ENCODE peak calls at places on chromosome 4, in six cellular contexts. One of them, this sample, is unnamed.
A peak's percentile ranks its signal among the peaks of the same experiment; 100 is the strongest.

GRCh38 chr4:6469898-6470501 is 2.4 kb downstream of the PPP2R2C start:
- DNase-seq in MM.1S: no peak
- DNase-seq in transverse colon: no peak
- DNase-seq in left lung: no peak
- DNase-seq in lower lobe of right lung: no peak
- DNase-seq in tibial nerve: no peak
- DNase-seq in this sample: no peak

GRCh38 chr4:76578002-76578560 is 143.1 kb downstream of the SHROOM3 start:
- DNase-seq in left lung: no peak
- DNase-seq in MM.1S: no peak
- DNase-seq in transverse colon: no peak
- DNase-seq in lower lobe of right lung: no peak
- DNase-seq in tibial nerve: no peak
- DNase-seq in this sample: no peak

GRCh38 chr4:143700420-143701352 is at the start of gene FREM3:
- DNase-seq in tibial nerve: no peak
- DNase-seq in MM.1S: no peak
- DNase-seq in lower lobe of right lung: no peak
- DNase-seq in left lung: no peak
- DNase-seq in transverse colon: no peak
- DNase-seq in this sample: peak; percentile 84

GRCh38 chr4:54225671-54226398 is 3.3 kb upstream of the PDGFRA start:
- DNase-seq in lower lobe of right lung: no peak
- DNase-seq in transverse colon: no peak
- DNase-seq in left lung: no peak
- DNase-seq in MM.1S: no peak
- DNase-seq in tibial nerve: no peak
- DNase-seq in this sample: peak; percentile 71

GRCh38 chr4:11954093-11954492 is 525.4 kb upstream of the HS3ST1 start:
- DNase-seq in lower lobe of right lung: no peak
- DNase-seq in tibial nerve: no peak
- DNase-seq in left lung: no peak
- DNase-seq in transverse colon: peak; percentile 9
- DNase-seq in MM.1S: peak; percentile 14
- DNase-seq in this sample: peak; percentile 64

GRCh38 chr4:102438396-102438795 is 62.8 kb upstream of the NFKB1 start:
- DNase-seq in lower lobe of right lung: no peak
- DNase-seq in transverse colon: no peak
- DNase-seq in left lung: no peak
- DNase-seq in tibial nerve: no peak
- DNase-seq in MM.1S: no peak
- DNase-seq in this sample: no peak

GRCh38 chr4:110865611-110866254 is 242.9 kb upstream of the PITX2 start:
- DNase-seq in lower lobe of right lung: no peak
- DNase-seq in MM.1S: no peak
- DNase-seq in transverse colon: no peak
- DNase-seq in tibial nerve: no peak
- DNase-seq in left lung: no peak
- DNase-seq in this sample: no peak

GRCh38 chr4:97235516-97235915 is 907.8 kb downstream of the STPG2 start:
- DNase-seq in lower lobe of right lung: no peak
- DNase-seq in transverse colon: no peak
- DNase-seq in tibial nerve: no peak
- DNase-seq in left lung: no peak
- DNase-seq in MM.1S: no peak
- DNase-seq in this sample: peak; percentile 68

GRCh38 chr4:52894408-52894807 is 32.3 kb downstream of the RASL11B start:
- DNase-seq in lower lobe of right lung: no peak
- DNase-seq in MM.1S: no peak
- DNase-seq in transverse colon: no peak
- DNase-seq in tibial nerve: no peak
- DNase-seq in left lung: no peak
- DNase-seq in this sample: no peak

DNA sequence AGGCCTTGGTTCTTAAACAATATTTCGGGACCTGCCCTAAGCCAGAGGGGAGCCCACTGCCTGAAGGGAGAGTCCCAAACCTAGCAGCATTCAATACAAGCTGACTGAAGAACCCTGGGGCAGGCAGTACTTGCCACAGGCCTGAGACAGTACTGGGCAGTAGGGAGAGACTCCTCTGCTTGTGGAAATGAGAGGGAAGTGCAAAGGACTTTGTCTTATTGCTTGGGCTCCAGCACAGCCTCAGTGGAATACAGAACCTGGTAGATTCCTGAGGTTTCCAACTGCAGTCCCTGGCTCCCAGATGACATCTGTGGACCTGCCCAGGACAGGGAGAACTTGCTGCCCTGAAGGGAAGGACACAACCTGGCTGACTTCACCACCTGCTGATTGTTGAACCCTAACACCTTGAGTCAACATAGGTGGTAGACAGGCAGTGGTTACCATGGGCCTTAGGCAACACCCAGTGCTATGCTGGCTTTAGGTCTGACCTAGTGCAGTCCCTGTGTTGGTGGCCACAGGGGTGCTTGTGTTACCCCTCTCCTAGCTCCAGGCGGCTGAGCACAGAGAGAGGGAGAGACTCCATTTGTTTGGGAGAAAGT is 20.3 kb upstream of the ABCG2 start:
- DNase-seq in MM.1S: no peak
- DNase-seq in transverse colon: no peak
- DNase-seq in lower lobe of right lung: no peak
- DNase-seq in tibial nerve: no peak
- DNase-seq in left lung: no peak
- DNase-seq in this sample: peak; percentile 70
- TF ChIP-seq CTCF in MM.1S: no peak
- TF ChIP-seq CTCF in transverse colon: no peak
- TF ChIP-seq CTCF in lower lobe of right lung: no peak
- TF ChIP-seq CTCF in tibial nerve: no peak
- TF ChIP-seq CTCF in left lung: no peak
- TF ChIP-seq CTCF in this sample: no peak

GRCh38 chr4:813900-814299 is 12.0 kb downstream of the CPLX1 start:
- DNase-seq in transverse colon: no peak
- DNase-seq in tibial nerve: no peak
- DNase-seq in left lung: no peak
- DNase-seq in lower lobe of right lung: peak; percentile 39
- DNase-seq in MM.1S: no peak
- DNase-seq in this sample: peak; percentile 73
- H3K27me3 ChIP-seq in transverse colon: peaks cover 24% of the 10 kb centered on the region
- H3K27me3 ChIP-seq in tibial nerve: no peaks in the 10 kb centered on the region
- H3K27me3 ChIP-seq in left lung: peaks cover 84% of the 10 kb centered on the region
- H3K27me3 ChIP-seq in lower lobe of right lung: peaks cover 39% of the 10 kb centered on the region
- H3K27me3 ChIP-seq in MM.1S: no peaks in the 10 kb centered on the region
- H3K27me3 ChIP-seq in this sample: peaks cover 71% of the 10 kb centered on the region

GRCh38 chr4:163611172-163611571 is 116.7 kb downstream of the TMA16 start:
- DNase-seq in lower lobe of right lung: no peak
- DNase-seq in MM.1S: no peak
- DNase-seq in transverse colon: no peak
- DNase-seq in tibial nerve: no peak
- DNase-seq in left lung: no peak
- DNase-seq in this sample: no peak
- TF ChIP-seq CTCF in lower lobe of right lung: no peak
- TF ChIP-seq CTCF in MM.1S: no peak
- TF ChIP-seq CTCF in transverse colon: no peak
- TF ChIP-seq CTCF in tibial nerve: no peak
- TF ChIP-seq CTCF in left lung: no peak
- TF ChIP-seq CTCF in this sample: no peak

DNA sequence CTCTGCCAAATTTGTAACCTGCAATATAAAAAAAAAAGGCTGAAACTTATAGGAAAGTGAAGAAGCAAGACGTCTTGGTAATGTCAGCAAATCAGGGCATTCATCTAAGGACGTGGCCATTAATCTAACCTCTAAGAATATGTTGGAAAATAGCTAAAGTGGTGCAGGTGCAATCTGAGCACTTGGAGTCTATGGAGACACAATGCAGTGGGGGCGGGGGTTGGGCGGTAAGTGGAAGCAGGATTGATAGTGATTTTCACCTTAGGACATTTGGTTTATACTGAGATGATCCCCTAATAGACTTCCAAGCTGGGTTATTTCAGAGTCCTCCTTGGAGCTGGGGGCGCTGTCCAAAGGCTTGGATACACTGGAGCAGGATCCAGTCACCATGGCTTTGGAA is 283.4 kb downstream of the EPHA5 start:
- DNase-seq in transverse colon: no peak
- DNase-seq in left lung: no peak
- DNase-seq in lower lobe of right lung: no peak
- DNase-seq in MM.1S: no peak
- DNase-seq in tibial nerve: no peak
- DNase-seq in this sample: no peak
- H3K27me3 ChIP-seq in transverse colon: no peaks in the 10 kb centered on the region
- H3K27me3 ChIP-seq in left lung: no peaks in the 10 kb centered on the region
- H3K27me3 ChIP-seq in lower lobe of right lung: no peaks in the 10 kb centered on the region
- H3K27me3 ChIP-seq in MM.1S: no peaks in the 10 kb centered on the region
- H3K27me3 ChIP-seq in tibial nerve: no peaks in the 10 kb centered on the region
- H3K27me3 ChIP-seq in this sample: no peaks in the 10 kb centered on the region

DNA sequence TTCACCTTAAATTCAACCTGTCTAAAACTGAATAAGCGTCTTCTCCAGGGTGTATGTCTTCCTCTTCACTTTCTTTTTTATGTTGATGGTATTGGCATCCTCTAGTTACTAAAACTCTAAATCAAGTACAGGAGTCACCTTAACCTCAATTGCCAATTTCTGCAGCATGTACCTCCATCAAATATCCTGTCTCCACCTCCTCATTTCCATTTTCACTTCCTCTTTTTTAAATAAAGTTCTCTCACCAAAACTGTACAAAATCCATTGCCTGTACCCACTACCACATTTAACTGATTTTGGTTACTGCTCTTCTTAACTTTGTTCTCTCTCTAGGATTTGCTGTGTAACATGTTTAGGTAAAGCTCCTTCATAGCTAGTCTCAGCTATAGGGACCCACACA is 9.2 kb upstream of the NPFFR2 start:
- DNase-seq in left lung: no peak
- DNase-seq in lower lobe of right lung: no peak
- DNase-seq in transverse colon: no peak
- DNase-seq in MM.1S: no peak
- DNase-seq in tibial nerve: no peak
- DNase-seq in this sample: no peak
- TF ChIP-seq CTCF in left lung: no peak
- TF ChIP-seq CTCF in lower lobe of right lung: no peak
- TF ChIP-seq CTCF in transverse colon: no peak
- TF ChIP-seq CTCF in MM.1S: no peak
- TF ChIP-seq CTCF in tibial nerve: no peak
- TF ChIP-seq CTCF in this sample: no peak

GRCh38 chr4:184824776-184825393 is 883 bp downstream of the ACSL1 start:
- DNase-seq in left lung: no peak
- DNase-seq in lower lobe of right lung: no peak
- DNase-seq in tibial nerve: no peak
- DNase-seq in transverse colon: no peak
- DNase-seq in MM.1S: no peak
- DNase-seq in this sample: peak; percentile 55
- H3K27me3 ChIP-seq in left lung: no peaks in the 10 kb centered on the region
- H3K27me3 ChIP-seq in lower lobe of right lung: no peaks in the 10 kb centered on the region
- H3K27me3 ChIP-seq in tibial nerve: no peaks in the 10 kb centered on the region
- H3K27me3 ChIP-seq in transverse colon: no peaks in the 10 kb centered on the region
- H3K27me3 ChIP-seq in MM.1S: peaks cover 42% of the 10 kb centered on the region
- H3K27me3 ChIP-seq in this sample: peaks cover 60% of the 10 kb centered on the region

This sample was measured in endodermal cell.